ENCODE peak calls at places on chromosomes 13 and 19, in seven cellular contexts. J, E, F, R, G, L and W are unnamed samples.

GRCh38 chr19:4097501-4097900 is 26.4 kb downstream of the MAP2K2 start:
- DNase-seq in R (no peak), G (no peak), E (peak), F (no peak), J (no peak), L (no peak), W (no peak)

GRCh38 chr13:113458218-113459065 is 5.2 kb upstream of the ADPRHL1 start:
- DNase-seq in L (no peak), E (no peak), G (no peak), J (peak), F (no peak), R (peak), W (no peak)

GRCh38 chr13:105035092-105035491 is 1500.4 kb downstream of the EFNB2 start:
- DNase-seq in F (no peak), E (no peak), R (no peak), L (no peak), J (no peak), G (peak), W (no peak)

GRCh38 chr13:33087790-33088189 is 71.6 kb downstream of the KL start:
- DNase-seq in F (no peak), E (no peak), G (peak), R (peak), L (no peak), J (peak), W (no peak)

GRCh38 chr19:3701200-3701599 is 932 bp upstream of the PIP5K1C start:
- DNase-seq in E (no peak), R (no peak), L (no peak), F (no peak), G (no peak), J (no peak), W (no peak)

GRCh38 chr19:7679017-7679720 is 1.5 kb upstream of the TRAPPC5 start:
- DNase-seq in E (peak), L (peak), J (no peak), F (no peak), R (no peak), G (peak), W (no peak)

GRCh38 chr19:4657835-4658234 is 12.3 kb downstream of the MYDGF start:
- DNase-seq in E (no peak), F (no peak), L (no peak), G (no peak), J (no peak), R (no peak), W (no peak)

GRCh38 chr19:13788991-13789390 is 6.3 kb upstream of the ZSWIM4 start:
- DNase-seq in F (no peak), G (no peak), R (peak), E (peak), J (peak), L (peak), W (no peak)

GRCh38 chr13:101535192-101535746 is 82.8 kb downstream of the ITGBL1 start:
- DNase-seq in L (no peak), E (no peak), J (no peak), R (peak), G (peak), F (no peak), W (no peak)

GRCh38 chr19:49534632-49535385 is 7.0 kb downstream of the RCN3 start:
- DNase-seq in L (no peak), F (no peak), E (no peak), R (no peak), J (no peak), G (no peak), W (no peak)

GRCh38 chr19:49417090-49417489 is 6.2 kb downstream of the PTH2 start:
- DNase-seq in L (no peak), R (no peak), F (no peak), G (no peak), E (no peak), J (no peak), W (no peak)

GRCh38 chr19:40466219-40467006 is at the start of gene SPTBN4:
- DNase-seq in G (no peak), J (no peak), E (peak), R (peak), L (peak), F (peak), W (peak)

GRCh38 chr13:44293908-44294735 is 79.5 kb upstream of the SERP2 start:
- DNase-seq in G (no peak), F (no peak), E (no peak), R (peak), J (peak), L (no peak), W (no peak)

GRCh38 chr19:36009220-36009619 is 607 bp upstream of the SYNE4 start:
- DNase-seq in L (peak), G (peak), E (peak), F (peak), J (peak), R (peak), W (peak)

GRCh38 chr13:112056284-112056727 is 10.6 kb upstream of the SOX1 start:
- DNase-seq in L (no peak), F (no peak), G (no peak), R (no peak), E (no peak), J (no peak), W (no peak)

GRCh38 chr13:60268203-60268555 is 104.5 kb upstream of the DIAPH3 start:
- DNase-seq in F (no peak), L (no peak), G (peak), R (no peak), E (no peak), J (no peak), W (no peak)

GRCh38 chr13:78147905-78148304 is 229.3 kb upstream of the EDNRB start:
- DNase-seq in L (no peak), J (peak), F (no peak), E (no peak), R (peak), G (peak), W (no peak)

GRCh38 chr19:31378404-31378803 is 29.2 kb upstream of the TSHZ3 start:
- DNase-seq in R (peak), G (peak), E (no peak), F (peak), L (no peak), J (peak), W (no peak)

GRCh38 chr19:29018542-29018941 is 194.4 kb downstream of the UQCRFS1 start:
- DNase-seq in G (no peak), F (no peak), L (no peak), E (no peak), J (no peak), R (no peak), W (no peak)

GRCh38 chr13:40333238-40333637 is 333.2 kb downstream of the FOXO1 start:
- DNase-seq in E (no peak), F (no peak), L (no peak), G (no peak), R (no peak), J (no peak), W (no peak)

GRCh38 chr19:33048806-33049676 is 15.6 kb downstream of the RHPN2 start:
- DNase-seq in J (peak), E (no peak), R (no peak), G (peak), L (no peak), F (no peak), W (no peak)

GRCh38 chr13:69970521-69970920 is 137.1 kb upstream of the ATXN8OS start:
- DNase-seq in J (peak), R (no peak), E (no peak), F (no peak), L (no peak), G (peak), W (no peak)

GRCh38 chr19:13085673-13086072 is 17.0 kb downstream of the LYL1 start:
- DNase-seq in E (no peak), L (no peak), R (no peak), G (no peak), F (no peak), J (no peak), W (peak)

GRCh38 chr19:8639821-8640401 is 9.5 kb downstream of the NFILZ start:
- DNase-seq in R (no peak), F (no peak), L (no peak), J (no peak), G (no peak), E (no peak), W (no peak)

GRCh38 chr19:42178791-42179500 is 38.5 kb downstream of the DEDD2 start:
- DNase-seq in E (no peak), G (no peak), F (no peak), J (no peak), R (no peak), L (no peak), W (no peak)

GRCh38 chr13:67366533-67366932 is 136.4 kb upstream of the PCDH9 start:
- DNase-seq in R (peak), F (no peak), L (no peak), E (no peak), J (no peak), G (peak), W (no peak)

GRCh38 chr19:11338164-11338563 is 1.3 kb downstream of the RAB3D start:
- DNase-seq in F (no peak), L (no peak), R (no peak), J (no peak), E (no peak), G (no peak), W (no peak)

GRCh38 chr13:110523838-110524237 is 37.7 kb downstream of the RAB20 start:
- DNase-seq in L (no peak), R (no peak), F (no peak), G (no peak), J (no peak), E (no peak), W (no peak)

GRCh38 chr13:110521296-110521680 is 40.2 kb downstream of the RAB20 start:
- DNase-seq in F (no peak), J (no peak), L (no peak), G (no peak), E (no peak), R (peak), W (no peak)

GRCh38 chr13:110523180-110523579 is 38.3 kb downstream of the RAB20 start:
- DNase-seq in R (no peak), J (no peak), L (no peak), E (no peak), F (no peak), G (no peak), W (no peak)

GRCh38 chr13:110520431-110521295 is 40.9 kb downstream of the RAB20 start:
- DNase-seq in E (peak), L (no peak), F (peak), G (no peak), R (peak), J (peak), W (peak)

GRCh38 chr13:110521946-110522345 is 39.6 kb downstream of the RAB20 start:
- DNase-seq in G (no peak), E (no peak), L (no peak), J (no peak), R (no peak), F (no peak), W (peak)
- H3K27ac ChIP-seq in G (no peak), E (peak), L (no peak), J (no peak), R (no peak), F (no peak), W (no peak)

GRCh38 chr19:30320466-30320865 is 51.7 kb upstream of the ZNF536 start:
- DNase-seq in G (no peak), L (no peak), R (no peak), E (no peak), F (no peak), J (no peak), W (no peak)
- H3K27ac ChIP-seq in G (no peak), L (no peak), R (no peak), E (no peak), F (no peak), J (no peak), W (no peak)

GRCh38 chr13:46621133-46621532 is 68.2 kb downstream of the LRCH1 start:
- DNase-seq in G (no peak), E (no peak), L (no peak), J (no peak), F (no peak), R (no peak), W (no peak)
- H3K27ac ChIP-seq in G (no peak), E (no peak), L (no peak), J (no peak), F (peak), R (no peak), W (no peak)

GRCh38 chr13:53342623-53343022 is 314.0 kb downstream of the OLFM4 start:
- DNase-seq in F (no peak), J (no peak), R (no peak), E (no peak), G (no peak), L (no peak), W (no peak)
- H3K27ac ChIP-seq in F (no peak), J (no peak), R (no peak), E (no peak), G (no peak), L (no peak), W (no peak)

DNA sequence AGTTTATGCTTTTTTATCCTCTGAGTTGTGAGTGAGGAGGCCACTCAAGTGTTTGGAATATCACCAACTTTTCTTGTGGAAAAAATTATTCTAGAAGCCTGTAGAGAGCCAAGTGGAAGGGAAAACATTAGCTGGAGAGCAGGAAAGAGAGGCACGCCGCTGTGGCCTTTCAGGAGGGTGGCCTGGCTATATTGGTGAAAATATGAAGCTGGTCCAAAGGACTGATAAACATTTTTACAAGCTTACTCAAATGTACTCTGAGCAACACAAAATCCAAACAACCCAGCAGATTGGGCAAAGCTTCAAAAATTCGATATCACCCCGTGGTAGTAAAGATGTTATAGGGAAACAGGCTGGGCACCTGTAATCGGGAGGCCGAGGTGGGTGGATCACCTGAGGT is 2.4 kb upstream of the EIF3G start:
- DNase-seq in G (peak), J (peak), E (peak), L (no peak), R (peak), F (no peak), W (no peak)
- H3K27ac ChIP-seq in G (peak), J (no peak), E (peak), L (no peak), R (peak), F (peak), W (no peak)

GRCh38 chr13:30322428-30322827 is 15.1 kb upstream of the KATNAL1 start:
- DNase-seq in G (no peak), J (no peak), L (no peak), R (no peak), F (no peak), E (no peak), W (no peak)

GRCh38 chr13:30319130-30319529 is 11.8 kb upstream of the KATNAL1 start:
- DNase-seq in L (no peak), G (no peak), E (no peak), F (no peak), R (no peak), J (no peak), W (no peak)

GRCh38 chr13:30318026-30318425 is 10.7 kb upstream of the KATNAL1 start:
- DNase-seq in E (no peak), R (no peak), L (no peak), G (no peak), J (no peak), F (no peak), W (no peak)

GRCh38 chr13:30323524-30323923 is 16.2 kb upstream of the KATNAL1 start:
- DNase-seq in G (no peak), J (no peak), F (no peak), L (no peak), R (peak), E (no peak), W (no peak)

DNA sequence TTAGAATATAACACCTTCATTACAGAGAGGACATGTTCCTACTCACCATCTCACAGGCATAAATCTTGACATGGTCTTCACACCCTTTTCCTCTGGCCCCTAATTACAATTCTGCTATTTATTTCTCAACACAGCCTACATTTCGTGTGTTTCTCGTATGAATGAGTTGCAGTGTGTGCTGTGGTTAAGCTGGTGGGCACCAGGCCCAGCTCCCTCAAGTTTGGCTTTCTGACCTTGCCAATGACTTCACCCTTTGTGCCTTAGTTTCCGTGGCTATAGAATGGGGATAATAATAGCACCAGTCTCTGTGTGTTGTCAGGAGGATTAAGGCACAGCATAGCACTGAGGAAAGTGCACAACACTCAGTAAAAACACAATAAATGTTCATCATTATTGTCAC is 12.4 kb upstream of the KATNAL1 start:
- DNase-seq in E (no peak), F (no peak), J (no peak), L (no peak), G (no peak), R (peak), W (no peak)
- H3K27ac ChIP-seq in E (no peak), F (peak), J (no peak), L (no peak), G (no peak), R (no peak), W (no peak)